ENCODE peak calls at places on chromosomes 3 and 15, in nine cellular contexts. U, I, Y, C, S, R, F, B and L are unnamed samples.

GRCh38 chr3:152235709-152236298 is 32.9 kb upstream of the MBNL1 start:
- DNase-seq in U (no peak), I (no peak), Y (no peak), C (no peak), S (no peak), R (no peak), F (no peak), B (peak; percentile 61), L (no peak)

GRCh38 chr3:114446605-114447004 is 152.8 kb downstream of the TIGIT start:
- DNase-seq in U (peak; percentile 54), I (no peak), Y (peak; percentile 60), C (no peak), S (no peak), R (no peak), F (no peak), B (no peak), L (no peak)

GRCh38 chr3:12911881-12912415 is 70.6 kb upstream of the RPL32 start:
- DNase-seq in U (no peak), I (no peak), Y (no peak), C (no peak), S (no peak), R (no peak), F (no peak), B (no peak), L (no peak)

GRCh38 chr3:125006190-125006855 is 49.5 kb downstream of the HEG1 start:
- DNase-seq in U (no peak), I (no peak), Y (no peak), C (no peak), S (no peak), R (no peak), F (no peak), B (no peak), L (no peak)

GRCh38 chr3:195916291-195916690 is 7.9 kb upstream of the TNK2 start:
- DNase-seq in U (no peak), I (no peak), Y (no peak), C (no peak), S (no peak), R (no peak), F (no peak), B (no peak), L (no peak)

GRCh38 chr15:92796163-92796611 is 103.9 kb upstream of the CHD2 start:
- DNase-seq in U (no peak), I (no peak), Y (no peak), C (no peak), S (no peak), R (no peak), F (no peak), B (no peak), L (no peak)

GRCh38 chr3:64327039-64327804 is 102.0 kb upstream of the PRICKLE2 start:
- DNase-seq in U (no peak), I (no peak), Y (peak; percentile 8), C (no peak), S (no peak), R (no peak), F (no peak), B (peak; percentile 54), L (no peak)

GRCh38 chr3:196016485-196016884 is 65.4 kb downstream of the TFRC start:
- DNase-seq in U (no peak), I (no peak), Y (no peak), C (no peak), S (no peak), R (no peak), F (no peak), B (peak; percentile 69), L (no peak)

GRCh38 chr3:107132674-107133073 is 244.6 kb upstream of the CCDC54 start:
- DNase-seq in U (no peak), I (no peak), Y (no peak), C (no peak), S (no peak), R (no peak), F (no peak), B (no peak), L (no peak)

GRCh38 chr3:175659951-175660350 is 800.8 kb downstream of the NAALADL2 start:
- DNase-seq in U (no peak), I (no peak), Y (no peak), C (no peak), S (no peak), R (no peak), F (no peak), B (no peak), L (no peak)

GRCh38 chr15:57656434-57656833 is 50.1 kb upstream of the POLR2M start:
- DNase-seq in U (no peak), I (no peak), Y (no peak), C (no peak), S (no peak), R (no peak), F (no peak), B (no peak), L (no peak)

GRCh38 chr15:92316586-92317295 is 76.9 kb upstream of the ST8SIA2 start:
- DNase-seq in U (no peak), I (no peak), Y (no peak), C (no peak), S (no peak), R (no peak), F (no peak), B (no peak), L (no peak)

GRCh38 chr3:141122455-141123030 is 71.4 kb downstream of the SPSB4 start:
- DNase-seq in U (no peak), I (no peak), Y (no peak), C (no peak), S (no peak), R (no peak), F (no peak), B (no peak), L (no peak)

GRCh38 chr3:178200316-178200715 is 335.9 kb upstream of the KCNMB2 start:
- DNase-seq in U (no peak), I (no peak), Y (no peak), C (no peak), S (no peak), R (no peak), F (no peak), B (no peak), L (no peak)

GRCh38 chr3:19029837-19030835 is 118.2 kb upstream of the KCNH8 start:
- DNase-seq in U (no peak), I (peak; percentile 22), Y (no peak), C (no peak), S (no peak), R (no peak), F (no peak), B (no peak), L (no peak)

GRCh38 chr15:33960160-33960559 is 8.1 kb upstream of the CHRM5 start:
- DNase-seq in U (no peak), I (no peak), Y (no peak), C (no peak), S (no peak), R (no peak), F (no peak), B (no peak), L (no peak)

GRCh38 chr3:43096761-43097160 is 9.1 kb downstream of the POMGNT2 start:
- DNase-seq in U (no peak), I (no peak), Y (no peak), C (no peak), S (no peak), R (no peak), F (no peak), B (no peak), L (no peak)

GRCh38 chr3:111531446-111531845 is 10.6 kb upstream of the CD96 start:
- DNase-seq in U (no peak), I (no peak), Y (no peak), C (no peak), S (no peak), R (no peak), F (no peak), B (peak; percentile 70), L (no peak)

GRCh38 chr3:140292684-140293083 is 357.7 kb downstream of the CLSTN2 start:
- DNase-seq in U (peak; percentile 14), I (no peak), Y (peak; percentile 37), C (no peak), S (no peak), R (no peak), F (no peak), B (peak; percentile 17), L (no peak)

GRCh38 chr15:79881254-79881653 is 15.6 kb downstream of the MTHFS start:
- DNase-seq in U (peak; percentile 20), I (no peak), Y (no peak), C (no peak), S (no peak), R (no peak), F (no peak), B (no peak), L (no peak)

GRCh38 chr3:126126292-126126691 is 42.4 kb upstream of the SLC41A3 start:
- DNase-seq in U (no peak), I (no peak), Y (no peak), C (no peak), S (no peak), R (no peak), F (peak; percentile 13), B (no peak), L (no peak)

GRCh38 chr3:190252080-190252479 is 70.2 kb downstream of the CLDN1 start:
- DNase-seq in U (no peak), I (no peak), Y (no peak), C (no peak), S (no peak), R (no peak), F (no peak), B (peak; percentile 13), L (peak; percentile 22)

GRCh38 chr15:90665288-90666134 is 51.6 kb upstream of the BLM start:
- DNase-seq in U (no peak), I (peak; percentile 61), Y (no peak), C (no peak), S (peak; percentile 19), R (peak; percentile 83), F (peak; percentile 87), B (peak; percentile 78), L (no peak)